ENCODE peak calls at places on chromosomes 16 and 17, in seven cellular contexts. H is iPS-NIHi11, P is NCI-H1092 treated with DMSO at 0.1 percent for 48 hours, I is substantia nigra, Q is EH, N is posterior cingulate gyrus, V is NCI-H2081. A is an unnamed sample.

GRCh38 chr17:4950075-4950756 is 703 bp upstream of the ENO3 start:
- DNase-seq in H (peak; percentile 83), P (peak; percentile 22), I (no peak), Q (peak; percentile 56), N (no peak), V (no peak), A (no peak)

GRCh38 chr16:48628359-48628985 is 18.5 kb upstream of the N4BP1 start:
- DNase-seq in H (no peak), P (no peak), I (no peak), Q (no peak), N (no peak), V (no peak), A (no peak)

GRCh38 chr17:68356949-68357455 is 65.7 kb downstream of the ARSG start:
- DNase-seq in H (no peak), P (no peak), I (no peak), Q (no peak), N (no peak), V (no peak), A (no peak)

GRCh38 chr16:23518435-23518891 is 8.2 kb upstream of the GGA2 start:
- DNase-seq in H (no peak), P (no peak), I (no peak), Q (no peak), N (no peak), V (no peak), A (no peak)

GRCh38 chr16:29789775-29790182 is 772 bp upstream of the KIF22 start:
- DNase-seq in H (no peak), P (no peak), I (no peak), Q (no peak), N (no peak), V (no peak), A (no peak)

GRCh38 chr17:29617481-29618271 is 5.0 kb downstream of the CORO6 start:
- DNase-seq in H (peak; percentile 66), P (peak; percentile 32), I (peak; percentile 79), Q (peak; percentile 60), N (peak; percentile 77), V (peak; percentile 53), A (peak; percentile 88)

GRCh38 chr17:73782641-73783381 is 138.6 kb upstream of the SDK2 start:
- DNase-seq in H (peak; percentile 52), P (no peak), I (no peak), Q (no peak), N (no peak), V (peak; percentile 20), A (no peak)

GRCh38 chr16:80631581-80631980 is 90.8 kb downstream of the DYNLRB2 start:
- DNase-seq in H (no peak), P (no peak), I (no peak), Q (peak; percentile 62), N (no peak), V (no peak), A (no peak)

GRCh38 chr17:39527220-39527813 is 66.0 kb downstream of the CDK12 start:
- DNase-seq in H (peak; percentile 37), P (no peak), I (no peak), Q (peak; percentile 29), N (no peak), V (no peak), A (no peak)

GRCh38 chr16:88434353-88434690 is 18.8 kb upstream of the ZFPM1 start:
- DNase-seq in H (no peak), P (no peak), I (no peak), Q (no peak), N (no peak), V (no peak), A (no peak)

GRCh38 chr17:31007695-31008373 is 37.0 kb downstream of the RNF135 start:
- DNase-seq in H (no peak), P (no peak), I (no peak), Q (no peak), N (no peak), V (no peak), A (no peak)

GRCh38 chr16:11354407-11354732 is 9.1 kb downstream of the RMI2 start:
- DNase-seq in H (no peak), P (no peak), I (no peak), Q (no peak), N (no peak), V (no peak), A (no peak)

GRCh38 chr17:74433421-74434121 is 1.7 kb downstream of the GPRC5C start:
- DNase-seq in H (peak; percentile 49), P (no peak), I (peak; percentile 20), Q (no peak), N (no peak), V (no peak), A (no peak)

GRCh38 chr17:47072881-47073280 is 93.8 kb upstream of the RPRML start:
- DNase-seq in H (no peak), P (no peak), I (peak; percentile 35), Q (peak; percentile 60), N (no peak), V (no peak), A (no peak)

GRCh38 chr16:11835891-11836652 is 15.3 kb downstream of the RSL1D1 start:
- DNase-seq in H (no peak), P (no peak), I (no peak), Q (peak; percentile 84), N (no peak), V (no peak), A (no peak)

GRCh38 chr16:54484700-54485099 is 198.1 kb upstream of the IRX3 start:
- DNase-seq in H (no peak), P (no peak), I (no peak), Q (no peak), N (no peak), V (no peak), A (no peak)

GRCh38 chr17:83089322-83090156 is 10.1 kb downstream of the METRNL start:
- DNase-seq in H (no peak), P (no peak), I (no peak), Q (no peak), N (no peak), V (no peak), A (peak; percentile 67)

GRCh38 chr16:88968589-88969280 is 8.3 kb downstream of the CBFA2T3 start:
- DNase-seq in H (no peak), P (no peak), I (no peak), Q (no peak), N (no peak), V (no peak), A (no peak)

A was measured in immature natural killer cell.